ENCODE peak calls at places on chromosome 20, in eight cellular contexts. H is body of pancreas, T is left lung, S is IMR-90, D is ascending aorta, Y is lower leg skin, Q is cardiac fibroblast, U is AG04450. O is an unnamed sample.

GRCh38 chr20:37686762-37687477 is 6.9 kb upstream of the CTNNBL1 start:
- DNase-seq in H (no peak), S (peak; percentile 20), Y (no peak), T (no peak), U (no peak), Q (peak; percentile 62), D (no peak), O (no peak)

GRCh38 chr20:8255945-8256632 is 124.0 kb downstream of the PLCB1 start:
- DNase-seq in H (no peak), D (no peak), Y (no peak), Q (peak; percentile 13), U (no peak), S (no peak), T (no peak), O (no peak)

GRCh38 chr20:37379967-37380828 is 34.3 kb downstream of the SRC start:
- DNase-seq in Y (no peak), H (no peak), T (peak; percentile 49), U (no peak), S (peak; percentile 67), D (peak; percentile 47), Q (no peak), O (peak; percentile 15)

GRCh38 chr20:35199696-35200095 is 26.8 kb upstream of the MMP24 start:
- DNase-seq in T (no peak), D (no peak), Y (no peak), Q (peak; percentile 70), S (peak; percentile 66), U (no peak), H (no peak), O (no peak)

GRCh38 chr20:43914286-43914685 is 366 bp upstream of the TOX2 start:
- DNase-seq in Q (no peak), D (peak; percentile 64), S (no peak), Y (no peak), H (no peak), T (no peak), U (no peak), O (no peak)

GRCh38 chr20:10263385-10264165 is 44.9 kb downstream of the SNAP25 start:
- DNase-seq in U (no peak), H (no peak), Q (no peak), D (no peak), T (no peak), S (peak; percentile 4), Y (no peak), O (no peak)

GRCh38 chr20:59185809-59186208 is 22.2 kb downstream of the ZNF831 start:
- DNase-seq in Q (no peak), D (no peak), T (no peak), H (no peak), U (no peak), S (no peak), Y (no peak), O (no peak)

GRCh38 chr20:371755-372542 is 8.6 kb upstream of the TRIB3 start:
- DNase-seq in U (no peak), T (peak; percentile 91), H (peak; percentile 82), Q (peak; percentile 97), Y (no peak), D (peak; percentile 85), S (peak; percentile 88), O (no peak)

GRCh38 chr20:10093087-10093591 is 58.4 kb downstream of the ANKEF1 start:
- DNase-seq in D (no peak), T (no peak), H (peak; percentile 14), S (peak; percentile 57), U (peak; percentile 10), Q (peak; percentile 50), Y (no peak), O (no peak)

GRCh38 chr20:13644010-13644409 is 5.3 kb upstream of the TASP1 start:
- DNase-seq in T (no peak), Y (no peak), Q (peak; percentile 40), S (no peak), H (no peak), U (no peak), D (no peak), O (no peak)

GRCh38 chr20:18403269-18403668 is 63.6 kb downstream of the DZANK1 start:
- DNase-seq in U (no peak), D (no peak), T (no peak), H (no peak), Q (no peak), S (no peak), Y (no peak), O (no peak)

GRCh38 chr20:50655325-50655880 is 35.9 kb downstream of the RIPOR3 start:
- DNase-seq in D (peak; percentile 70), Q (peak; percentile 86), S (peak; percentile 88), H (peak; percentile 48), U (peak; percentile 93), T (no peak), Y (peak; percentile 67), O (no peak)
- H3K4me3 ChIP-seq in D (peak overlapping the region; percentile 26), Q (no peak overlapping the region), S (no peak overlapping the region), H (no peak overlapping the region), U (peak overlapping the region; percentile 12), T (no peak overlapping the region), Y (no peak overlapping the region), O (no peak overlapping the region)

DNA sequence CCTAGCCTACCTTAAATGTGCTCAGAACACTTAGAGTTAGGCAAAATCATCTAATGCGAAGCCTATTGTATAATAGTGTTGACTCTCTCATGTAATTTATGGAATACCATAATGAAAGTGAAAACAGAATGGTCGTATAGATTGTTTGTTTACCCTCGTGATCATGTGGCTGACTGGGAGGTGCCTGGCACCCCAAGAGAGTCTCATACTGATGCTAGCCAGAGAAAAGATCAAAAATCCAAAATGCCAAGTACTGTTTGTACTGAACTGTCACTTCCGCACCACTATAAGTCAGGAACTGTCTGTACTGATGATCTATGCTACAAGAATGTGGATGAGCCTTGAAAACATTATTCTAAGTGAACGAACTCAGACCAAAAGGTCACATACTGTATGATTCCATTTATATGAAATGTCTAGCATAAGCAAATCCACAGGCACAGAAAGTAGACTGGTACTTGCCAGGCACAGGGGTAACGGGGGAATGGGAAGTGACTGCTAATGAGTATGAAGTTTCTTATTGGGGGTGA is 22.4 kb downstream of the ZMYND8 start:
- DNase-seq in D (peak; percentile 75), Q (peak; percentile 99), Y (peak; percentile 77), T (no peak), H (no peak), S (peak; percentile 96), U (peak; percentile 75), O (no peak)
- H3K4me3 ChIP-seq in D (peak overlapping the region; percentile 9), Q (peak overlapping the region; percentile 34), Y (no peak overlapping the region), T (no peak overlapping the region), H (no peak overlapping the region), S (peak overlapping the region; percentile 4), U (peak overlapping the region; percentile 34), O (no peak overlapping the region)

GRCh38 chr20:53738039-53738944 is 144.7 kb upstream of the ZNF217 start:
- DNase-seq in T (peak; percentile 78), D (no peak), Y (peak; percentile 86), H (peak; percentile 90), S (peak; percentile 90), Q (peak; percentile 92), U (peak; percentile 36), O (peak; percentile 78)

GRCh38 chr20:53737404-53738038 is 143.9 kb upstream of the ZNF217 start:
- DNase-seq in U (no peak), T (no peak), S (no peak), Y (no peak), Q (no peak), D (no peak), H (no peak), O (no peak)

GRCh38 chr20:53736757-53737403 is 143.2 kb upstream of the ZNF217 start:
- DNase-seq in Q (peak; percentile 77), H (no peak), Y (no peak), S (peak; percentile 49), D (no peak), T (no peak), U (no peak), O (no peak)

GRCh38 chr20:53739799-53740785 is 146.5 kb upstream of the ZNF217 start:
- DNase-seq in U (no peak), S (peak; percentile 44), T (no peak), Y (no peak), Q (peak; percentile 39), H (peak; percentile 24), D (no peak), O (no peak)

DNA sequence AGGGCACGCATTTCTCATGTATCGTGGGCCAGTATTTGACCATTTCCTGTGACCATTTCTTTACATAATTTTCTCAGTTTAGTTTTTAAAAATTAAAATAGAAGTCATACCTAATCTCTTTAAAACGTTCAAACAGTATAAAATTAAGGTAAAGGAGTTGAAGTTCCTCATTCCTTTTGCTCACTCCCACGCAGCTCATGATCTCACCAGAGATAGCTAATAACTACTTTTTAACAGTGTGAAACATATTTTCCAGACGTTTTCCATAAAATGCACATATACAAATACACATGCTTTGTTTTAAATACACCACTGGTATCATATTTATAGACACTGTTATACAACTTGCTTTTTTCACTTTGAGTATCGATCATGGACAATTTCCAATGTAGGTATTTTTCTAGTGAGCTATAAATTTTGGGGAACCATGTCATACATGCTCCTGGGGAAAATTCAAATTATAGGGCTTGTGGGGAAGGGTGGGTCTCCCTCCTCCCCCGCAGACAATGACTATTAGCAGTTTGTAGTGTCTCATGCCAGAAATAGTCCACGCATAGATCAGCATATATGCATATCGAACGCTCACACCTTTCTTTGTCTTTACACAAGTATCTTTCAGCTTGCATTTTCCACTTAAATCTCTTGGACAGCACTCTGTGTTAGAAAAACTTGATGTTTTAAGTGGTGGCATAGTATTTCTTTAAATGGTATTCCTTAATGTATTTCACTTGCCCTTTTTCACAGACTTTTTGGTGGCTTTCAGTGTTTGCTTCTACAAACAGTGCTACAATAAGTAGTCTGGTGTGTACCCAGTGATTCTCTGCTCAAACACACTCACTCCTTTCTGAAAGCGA is 145.5 kb upstream of the ZNF217 start:
- DNase-seq in T (no peak), Q (peak; percentile 36), Y (no peak), U (no peak), S (no peak), D (no peak), H (no peak), O (no peak)
- H3K4me3 ChIP-seq in T (no peak overlapping the region), Q (no peak overlapping the region), Y (no peak overlapping the region), U (no peak overlapping the region), S (peak overlapping the region; percentile 22), D (no peak overlapping the region), H (no peak overlapping the region), O (peak overlapping the region; percentile 39)

GRCh38 chr20:31861346-31862156 is 8.8 kb downstream of the DUSP15 start:
- DNase-seq in S (peak; percentile 36), H (peak; percentile 58), D (peak; percentile 63), U (no peak), Q (no peak), Y (no peak), T (peak; percentile 88), O (no peak)
- H3K4me3 ChIP-seq in S (peak overlapping the region; percentile 37), H (peak overlapping the region; percentile 32), D (peak overlapping the region; percentile 69), U (peak overlapping the region; percentile 48), Q (peak overlapping the region; percentile 45), Y (peak overlapping the region; percentile 21), T (peak overlapping the region; percentile 25), O (peak overlapping the region; percentile 53)

GRCh38 chr20:57505991-57506390 is 18.9 kb downstream of the CTCFL start:
- DNase-seq in U (no peak), T (no peak), Q (no peak), S (no peak), D (no peak), Y (no peak), H (no peak), O (no peak)
- H3K4me3 ChIP-seq in U (no peak overlapping the region), T (no peak overlapping the region), Q (no peak overlapping the region), S (no peak overlapping the region), D (no peak overlapping the region), Y (no peak overlapping the region), H (no peak overlapping the region), O (no peak overlapping the region)

GRCh38 chr20:33884633-33885032 is 73.5 kb downstream of the CHMP4B start:
- DNase-seq in D (no peak), H (no peak), Y (no peak), T (no peak), U (no peak), S (no peak), Q (no peak), O (no peak)
- H3K4me3 ChIP-seq in D (no peak overlapping the region), H (no peak overlapping the region), Y (no peak overlapping the region), T (no peak overlapping the region), U (no peak overlapping the region), S (no peak overlapping the region), Q (no peak overlapping the region), O (no peak overlapping the region)

GRCh38 chr20:33399924-33400323 is 1.4 kb downstream of the CDK5RAP1 start:
- DNase-seq in Y (no peak), H (no peak), T (no peak), U (no peak), Q (no peak), S (no peak), D (no peak), O (no peak)
- H3K4me3 ChIP-seq in Y (no peak overlapping the region), H (no peak overlapping the region), T (peak overlapping the region; percentile 97), U (peak overlapping the region; percentile 98), Q (peak overlapping the region; percentile 84), S (no peak overlapping the region), D (peak overlapping the region; percentile 94), O (peak overlapping the region; percentile 78)